ENCODE peak calls at places on chromosomes 12 and 14, in ten cellular contexts. S is caudate nucleus; P is COR-L47; L is tibial nerve; O is stimulated activated CD4-positive, alpha-beta T cell treated with anti-CD3 and anti-CD28 coated beads, Interleukin-4, amount 100 ng/mL, for 24 hours; J is RPMI7951; G is heart right ventricle; Y is dorsolateral prefrontal cortex; V is left ventricle myocardium inferior; T is body of pancreas. Q is an unnamed sample.

GRCh38 chr12:46998811-46999368 is 80.5 kb upstream of the PCED1B start:
- DNase-seq in S (no peak), P (no peak), L (no peak), O (no peak), J (peak; percentile 70), G (no peak), Y (no peak), V (no peak), T (no peak), Q (no peak)

GRCh38 chr14:50726372-50727107 is 58.4 kb upstream of the SAV1 start:
- DNase-seq in S (no peak), P (no peak), L (no peak), O (peak; percentile 43), J (peak; percentile 91), G (no peak), Y (no peak), V (no peak), T (no peak), Q (no peak)

GRCh38 chr12:65996146-65996545 is 134.4 kb downstream of the LLPH start:
- DNase-seq in S (no peak), P (no peak), L (no peak), O (no peak), J (no peak), G (no peak), Y (no peak), V (no peak), T (no peak), Q (no peak)

GRCh38 chr14:75294649-75295033 is 16.0 kb downstream of the FOS start:
- DNase-seq in S (peak; percentile 43), P (no peak), L (no peak), O (no peak), J (no peak), G (no peak), Y (no peak), V (no peak), T (no peak), Q (no peak)

GRCh38 chr14:93047661-93048060 is 68.1 kb downstream of the ITPK1 start:
- DNase-seq in S (no peak), P (no peak), L (no peak), O (no peak), J (no peak), G (no peak), Y (no peak), V (peak; percentile 5), T (no peak), Q (no peak)

GRCh38 chr12:46404225-46404631 is 31.7 kb upstream of the SLC38A2 start:
- DNase-seq in S (no peak), P (no peak), L (no peak), O (no peak), J (peak; percentile 71), G (no peak), Y (no peak), V (no peak), T (no peak), Q (no peak)

GRCh38 chr14:58731465-58732330 is 93.9 kb downstream of the DACT1 start:
- DNase-seq in S (no peak), P (no peak), L (no peak), O (no peak), J (peak; percentile 99), G (no peak), Y (no peak), V (no peak), T (no peak), Q (no peak)

GRCh38 chr12:94614288-94614721 is 36.1 kb downstream of the TMCC3 start:
- DNase-seq in S (peak; percentile 13), P (no peak), L (no peak), O (no peak), J (peak; percentile 42), G (no peak), Y (no peak), V (no peak), T (no peak), Q (no peak)

GRCh38 chr12:5493018-5493417 is 61.1 kb downstream of the NTF3 start:
- DNase-seq in S (no peak), P (no peak), L (no peak), O (no peak), J (no peak), G (no peak), Y (no peak), V (no peak), T (no peak), Q (no peak)

GRCh38 chr12:111436811-111437210 is 31.1 kb downstream of the SH2B3 start:
- DNase-seq in S (no peak), P (no peak), L (no peak), O (no peak), J (no peak), G (no peak), Y (no peak), V (no peak), T (no peak), Q (no peak)

GRCh38 chr14:104350463-104351185 is 212.2 kb downstream of the KIF26A start:
- DNase-seq in S (peak; percentile 80), P (peak; percentile 93), L (peak; percentile 29), O (no peak), J (no peak), G (no peak), Y (peak; percentile 87), V (no peak), T (no peak), Q (no peak)

GRCh38 chr14:105067969-105068301 is 2.7 kb upstream of the GPR132 start:
- DNase-seq in S (no peak), P (no peak), L (no peak), O (no peak), J (no peak), G (no peak), Y (no peak), V (no peak), T (no peak), Q (no peak)

GRCh38 chr14:96095581-96096476 is 56.7 kb downstream of the C14orf132 start:
- DNase-seq in S (no peak), P (peak; percentile 97), L (no peak), O (no peak), J (peak; percentile 99), G (no peak), Y (no peak), V (no peak), T (no peak), Q (no peak)

GRCh38 chr12:110058875-110059615 is 10.7 kb upstream of the C12orf76 start:
- DNase-seq in S (no peak), P (no peak), L (no peak), O (no peak), J (no peak), G (no peak), Y (no peak), V (no peak), T (no peak), Q (no peak)

GRCh38 chr14:105746124-105746514 is 219.7 kb downstream of the TMEM121 start:
- DNase-seq in S (no peak), P (no peak), L (no peak), O (no peak), J (no peak), G (no peak), Y (no peak), V (no peak), T (no peak), Q (no peak)

GRCh38 chr14:103633391-103633790 is 4.4 kb downstream of the KLC1 start:
- DNase-seq in S (no peak), P (no peak), L (no peak), O (no peak), J (no peak), G (no peak), Y (no peak), V (no peak), T (no peak), Q (no peak)

GRCh38 chr12:127176804-127177203 is 1090.2 kb upstream of the TMEM132C start:
- DNase-seq in S (no peak), P (no peak), L (no peak), O (no peak), J (no peak), G (no peak), Y (no peak), V (no peak), T (no peak), Q (no peak)